ENCODE peak calls at places on chromosomes 12 and 14, in five cellular contexts. Z, L, S, Y and C are unnamed samples.

GRCh38 chr14:104820669-104821228 is 19.8 kb downstream of the ZBTB42 start:
- DNase-seq in L (peak; percentile 77), Z (peak; percentile 84), S (no peak), Y (no peak), C (peak; percentile 25)

GRCh38 chr14:23056956-23057756 is at the start of gene CDH24:
- DNase-seq in Z (peak; percentile 74), L (peak; percentile 74), Y (no peak), S (peak; percentile 78), C (peak; percentile 72)

GRCh38 chr12:96416033-96416790 is 16.0 kb upstream of the CDK17 start:
- DNase-seq in Z (peak; percentile 84), L (no peak), S (peak; percentile 14), Y (no peak), C (no peak)

GRCh38 chr14:20656274-20656673 is 14.8 kb upstream of the OR6S1 start:
- DNase-seq in S (no peak), Y (peak; percentile 18), Z (no peak), L (no peak), C (no peak)

GRCh38 chr12:62778187-62778586 is 156.8 kb downstream of the PPM1H start:
- DNase-seq in Y (no peak), L (no peak), S (no peak), Z (no peak), C (no peak)

GRCh38 chr14:52430474-52430873 is 116.4 kb downstream of the PTGER2 start:
- DNase-seq in Z (no peak), L (no peak), S (no peak), Y (no peak), C (no peak)

GRCh38 chr12:38102197-38102596 is 214.4 kb upstream of the ALG10B start:
- DNase-seq in L (no peak), Y (no peak), S (no peak), Z (no peak), C (no peak)

GRCh38 chr12:34397591-34398365 is 375.5 kb downstream of the ALG10 start:
- DNase-seq in S (peak; percentile 1), Y (peak; percentile 28), Z (no peak), L (peak; percentile 16), C (peak; percentile 15)

GRCh38 chr14:76498536-76498935 is 122.6 kb downstream of the ESRRB start:
- DNase-seq in S (no peak), Y (no peak), L (no peak), Z (no peak), C (no peak)

GRCh38 chr12:27434673-27435565 is 11.6 kb upstream of the SMCO2 start:
- DNase-seq in Z (no peak), Y (no peak), L (no peak), S (peak; percentile 8), C (no peak)

GRCh38 chr14:51574009-51574408 is 77.7 kb upstream of the FRMD6 start:
- DNase-seq in Y (no peak), S (no peak), Z (no peak), L (no peak), C (no peak)

GRCh38 chr12:49559011-49559675 is 8.8 kb downstream of the MCRS1 start:
- DNase-seq in L (no peak), Z (no peak), Y (no peak), S (no peak), C (no peak)

GRCh38 chr12:7801460-7801859 is 12.3 kb downstream of the NANOG start:
- DNase-seq in Z (no peak), Y (no peak), S (no peak), L (no peak), C (no peak)

GRCh38 chr14:65972346-65972745 is 513.8 kb upstream of the CCDC196 start:
- DNase-seq in Z (peak; percentile 16), L (no peak), Y (no peak), S (no peak), C (no peak)

GRCh38 chr12:131368073-131369071 is 342.5 kb upstream of the SFSWAP start:
- DNase-seq in Z (no peak), L (peak; percentile 18), S (no peak), Y (no peak), C (no peak)

GRCh38 chr14:39181693-39182047 is 6.6 kb downstream of the PNN start:
- DNase-seq in L (no peak), Y (no peak), Z (no peak), S (no peak), C (no peak)

DNA sequence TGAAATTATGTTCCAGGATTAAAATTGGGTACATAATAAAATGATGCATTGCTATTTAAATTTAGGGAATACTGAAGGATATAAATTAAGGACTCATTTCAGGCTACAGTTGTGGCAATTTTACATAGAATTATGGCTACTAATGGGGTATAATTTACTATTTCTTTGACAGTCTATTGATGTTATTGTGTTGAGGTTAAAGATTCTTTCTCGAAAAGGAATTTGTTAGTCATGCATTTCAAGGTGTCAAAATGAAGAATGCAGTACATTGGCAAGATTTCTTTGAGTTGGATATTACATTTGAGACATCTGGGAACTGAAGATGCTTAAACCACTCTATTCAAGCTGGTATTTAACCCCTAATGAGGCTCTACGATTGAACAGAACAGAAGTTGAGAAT is 28.3 kb downstream of the SLC5A8 start:
- DNase-seq in Y (no peak), S (no peak), Z (no peak), L (no peak), C (no peak)
- H3K4me3 ChIP-seq in Y (no peak overlapping the region), S (no peak overlapping the region), Z (no peak overlapping the region), L (no peak overlapping the region), C (no peak overlapping the region)

GRCh38 chr12:20212036-20212435 is 156.3 kb upstream of the PDE3A start:
- DNase-seq in L (no peak), Y (no peak), Z (peak; percentile 80), S (no peak), C (no peak)
- H3K4me3 ChIP-seq in L (no peak overlapping the region), Y (peak overlapping the region; percentile 10), Z (no peak overlapping the region), S (no peak overlapping the region), C (peak overlapping the region; percentile 36)

GRCh38 chr14:80054020-80054419 is 157.3 kb downstream of the DIO2 start:
- DNase-seq in Z (no peak), Y (no peak), L (no peak), S (no peak), C (no peak)

GRCh38 chr14:80059041-80059440 is 152.3 kb downstream of the DIO2 start:
- DNase-seq in Z (no peak), S (no peak), L (no peak), Y (no peak), C (no peak)

GRCh38 chr14:80055226-80055625 is 156.1 kb downstream of the DIO2 start:
- DNase-seq in Z (no peak), L (no peak), Y (no peak), S (no peak), C (no peak)

DNA sequence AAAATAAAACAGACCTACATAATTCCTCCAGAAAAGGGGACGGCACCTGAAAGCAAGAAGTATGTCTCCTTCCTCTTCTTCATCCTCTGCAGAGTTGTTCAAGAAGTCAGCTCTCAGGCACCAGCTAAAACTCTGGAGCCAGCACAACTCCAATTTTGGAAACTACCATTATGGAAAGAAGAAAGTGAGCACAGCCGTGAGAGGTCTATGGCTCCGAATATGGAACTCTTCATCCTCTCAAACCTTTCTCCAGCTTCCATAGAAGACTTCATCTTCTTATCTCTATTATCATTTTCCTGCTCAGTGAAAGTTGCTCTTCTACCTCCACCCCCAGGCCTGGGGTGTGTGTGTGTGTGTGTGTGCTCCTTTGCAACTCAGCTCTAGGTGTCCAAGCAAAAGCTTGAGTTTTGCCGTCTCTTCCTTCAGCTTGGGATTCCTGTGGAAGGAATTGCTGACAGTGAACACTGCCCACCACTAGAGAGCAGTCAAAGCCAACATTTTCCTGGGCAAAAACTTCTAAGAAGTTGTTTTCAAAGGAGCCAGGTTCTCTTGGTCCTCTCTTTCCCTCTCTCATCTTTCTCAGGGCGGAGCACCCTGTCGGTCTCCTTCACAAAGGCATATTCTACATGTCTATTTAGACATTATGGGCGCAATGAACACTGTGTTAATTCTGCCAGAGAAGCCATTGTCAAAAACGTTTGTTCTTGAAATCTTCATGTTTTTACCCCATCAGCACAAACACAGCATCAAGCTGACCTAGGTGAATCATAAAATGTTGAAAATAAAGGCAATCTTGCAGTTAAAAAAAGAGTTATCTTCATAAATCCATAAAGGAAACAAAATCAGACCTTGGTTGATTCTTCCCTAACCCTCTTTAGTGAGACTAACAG is 155.1 kb downstream of the DIO2 start:
- DNase-seq in Z (peak; percentile 71), S (peak; percentile 55), L (no peak), Y (no peak), C (peak; percentile 20)
- H3K4me3 ChIP-seq in Z (no peak overlapping the region), S (no peak overlapping the region), L (no peak overlapping the region), Y (no peak overlapping the region), C (peak overlapping the region; percentile 13)

GRCh38 chr12:11085419-11085818 is 6.7 kb downstream of the TAS2R43 start:
- DNase-seq in L (no peak), S (no peak), Z (no peak), Y (no peak), C (no peak)
- H3K4me3 ChIP-seq in L (no peak overlapping the region), S (no peak overlapping the region), Z (no peak overlapping the region), Y (no peak overlapping the region), C (no peak overlapping the region)